ENCODE peak calls at places on chromosomes 3 and 15, in eight cellular contexts. S is GM12891; C is left lung; Y is stimulated activated CD8-positive, alpha-beta memory T cell treated with anti-CD3 and anti-CD28 coated beads, Interleukin-4, amount 100 ng/mL, for 24 hours; V is activated CD4-positive, alpha-beta memory T cell treated with anti-CD3 and anti-CD28 coated beads, Interleukin-2, amount 10 ng/mL, durations not matched to agents 7 days and 5 days; B is HS-5; T is activated T-helper 9 cell treated with anti-CD3 and anti-CD28 coated beads, Interleukin-2, amount 50 U/mL, for 16 hours; L is activated naive CD4-positive, alpha-beta T cell treated with Interleukin-2 at 50 U/mL for 16 hours. D is an unnamed sample.

GRCh38 chr3:13581485-13582365 is 32.8 kb downstream of the FBLN2 start:
- DNase-seq in L (no peak), S (no peak), B (no peak), Y (no peak), V (peak; percentile 30), C (no peak), T (no peak), D (no peak)

GRCh38 chr15:38127306-38127731 is 125.3 kb upstream of the SPRED1 start:
- DNase-seq in S (no peak), C (no peak), V (no peak), L (no peak), B (no peak), T (no peak), Y (no peak), D (no peak)

GRCh38 chr15:76951161-76951714 is 19.7 kb downstream of the RCN2 start:
- DNase-seq in C (no peak), V (no peak), Y (no peak), T (no peak), L (no peak), B (no peak), S (no peak), D (no peak)

GRCh38 chr3:99534951-99535704 is 103.3 kb upstream of the COL8A1 start:
- DNase-seq in C (no peak), S (no peak), L (no peak), T (no peak), B (peak; percentile 75), Y (no peak), V (no peak), D (peak; percentile 44)

GRCh38 chr3:54841461-54841860 is 86.4 kb downstream of the LRTM1 start:
- DNase-seq in T (no peak), S (no peak), B (no peak), C (no peak), Y (no peak), L (no peak), V (no peak), D (no peak)

GRCh38 chr3:66029014-66029413 is 9.7 kb downstream of the MAGI1 start:
- DNase-seq in L (no peak), C (no peak), T (no peak), B (no peak), V (no peak), S (no peak), Y (no peak), D (no peak)

GRCh38 chr3:175606650-175607318 is 747.6 kb downstream of the NAALADL2 start:
- DNase-seq in B (no peak), S (no peak), C (no peak), T (no peak), L (no peak), Y (no peak), V (no peak), D (no peak)

GRCh38 chr3:120172070-120172469 is 77.8 kb upstream of the GSK3B start:
- DNase-seq in T (no peak), Y (no peak), L (no peak), S (no peak), C (no peak), B (no peak), V (no peak), D (no peak)

GRCh38 chr15:67883228-67883773 is 43.5 kb upstream of the RNU6-1 start:
- DNase-seq in T (no peak), V (no peak), L (no peak), B (no peak), S (no peak), C (no peak), Y (no peak), D (no peak)

GRCh38 chr3:42900731-42901420 is 5.1 kb upstream of the ZNF662 start:
- DNase-seq in C (no peak), V (peak; percentile 29), B (no peak), T (no peak), L (no peak), Y (no peak), S (no peak), D (no peak)

GRCh38 chr3:172254542-172254941 is 193.7 kb downstream of the GHSR start:
- DNase-seq in T (no peak), B (no peak), L (no peak), V (no peak), S (no peak), C (no peak), Y (no peak), D (no peak)

GRCh38 chr3:31543375-31543774 is 10.7 kb downstream of the STT3B start:
- DNase-seq in Y (no peak), T (no peak), V (no peak), L (no peak), B (no peak), S (no peak), C (no peak), D (no peak)

GRCh38 chr3:41290306-41290705 is 91.0 kb downstream of the CTNNB1 start:
- DNase-seq in S (no peak), T (no peak), Y (no peak), C (no peak), V (no peak), L (no peak), B (no peak), D (no peak)

GRCh38 chr3:172034786-172035685 is 4.3 kb upstream of the FNDC3B start:
- DNase-seq in S (no peak), L (no peak), T (no peak), B (no peak), V (no peak), C (no peak), Y (no peak), D (no peak)

GRCh38 chr3:46713898-46714552 is 3.6 kb downstream of the PRSS50 start:
- DNase-seq in Y (no peak), B (no peak), L (peak; percentile 28), C (no peak), S (no peak), T (peak; percentile 50), V (no peak), D (no peak)

GRCh38 chr15:80561500-80561899 is 133.6 kb upstream of the ABHD17C start:
- DNase-seq in S (no peak), Y (no peak), V (no peak), C (no peak), T (no peak), B (no peak), L (no peak), D (no peak)

GRCh38 chr15:70439304-70439877 is 324.0 kb downstream of the UACA start:
- DNase-seq in Y (no peak), V (no peak), C (no peak), T (no peak), S (no peak), L (no peak), B (no peak), D (no peak)

GRCh38 chr15:45402955-45403892 is 24.9 kb upstream of the GATM start:
- DNase-seq in L (peak; percentile 31), V (peak; percentile 42), S (peak; percentile 23), Y (peak; percentile 8), B (peak; percentile 56), T (peak; percentile 3), C (peak; percentile 54), D (peak; percentile 69)

GRCh38 chr3:112136959-112137693 is 4.1 kb upstream of the GCSAM start:
- DNase-seq in C (no peak), B (peak; percentile 10), Y (no peak), L (peak; percentile 42), V (peak; percentile 53), S (no peak), T (no peak), D (no peak)

GRCh38 chr3:46962990-46963389 is 13.6 kb downstream of the CCDC12 start:
- DNase-seq in C (no peak), L (no peak), V (no peak), B (no peak), Y (no peak), S (no peak), T (no peak), D (no peak)

GRCh38 chr3:153163349-153164008 is 1.5 kb downstream of the RAP2B start:
- DNase-seq in V (no peak), Y (no peak), T (no peak), L (no peak), S (no peak), B (no peak), C (no peak), D (no peak)

D was measured in lower lobe of right lung.